ENCODE peak calls at places on chromosome 14, in six cellular contexts. U is thyroid gland, E is adrenal gland, L is IMR-90, S is upper lobe of left lung, F is body of pancreas. Q is an unnamed sample.

GRCh38 chr14:87869619-87870583 is 123.1 kb downstream of the GALC start:
- DNase-seq in F (no peak), S (no peak), E (no peak), U (no peak), L (peak; percentile 36), Q (no peak)

GRCh38 chr14:42944284-42944683 is 1337.6 kb downstream of the LRFN5 start:
- DNase-seq in L (peak; percentile 61), E (no peak), U (no peak), S (no peak), F (no peak), Q (no peak)

GRCh38 chr14:92154283-92154942 is 32.6 kb downstream of the CPSF2 start:
- DNase-seq in U (no peak), L (peak; percentile 21), E (no peak), F (no peak), S (no peak), Q (no peak)

GRCh38 chr14:53108292-53108937 is 44.7 kb downstream of the DDHD1 start:
- DNase-seq in E (no peak), L (no peak), S (no peak), U (no peak), F (no peak), Q (no peak)

GRCh38 chr14:102923920-102924486 is 1.5 kb downstream of the AMN start:
- DNase-seq in U (no peak), L (no peak), S (no peak), F (no peak), E (no peak), Q (no peak)

GRCh38 chr14:58639842-58640484 is 2.2 kb downstream of the DACT1 start:
- DNase-seq in U (peak; percentile 54), F (peak; percentile 40), E (peak; percentile 60), L (peak; percentile 86), S (peak; percentile 36), Q (no peak)

GRCh38 chr14:50801706-50802105 is 29.3 kb downstream of the NIN start:
- DNase-seq in L (peak; percentile 73), S (no peak), U (no peak), E (no peak), F (no peak), Q (no peak)

GRCh38 chr14:58584383-58584782 is 53.4 kb upstream of the DACT1 start:
- DNase-seq in L (peak; percentile 76), E (no peak), U (no peak), F (no peak), S (no peak), Q (no peak)

GRCh38 chr14:21476526-21476924 is 234 bp downstream of the RAB2B start:
- DNase-seq in L (no peak), F (peak; percentile 88), E (peak; percentile 85), U (peak; percentile 91), S (peak; percentile 92), Q (no peak)

GRCh38 chr14:22597771-22598098 is 365 bp upstream of the ABHD4 start:
- DNase-seq in E (no peak), L (no peak), F (no peak), S (no peak), U (no peak), Q (no peak)

GRCh38 chr14:22597265-22597664 is 835 bp upstream of the ABHD4 start:
- DNase-seq in S (no peak), E (no peak), U (no peak), L (no peak), F (no peak), Q (no peak)

GRCh38 chr14:22598896-22599244 is 770 bp downstream of the ABHD4 start:
- DNase-seq in L (peak; percentile 71), U (peak; percentile 71), S (peak; percentile 77), E (peak; percentile 56), F (peak; percentile 80), Q (no peak)

GRCh38 chr14:22599349-22599748 is 1.2 kb downstream of the ABHD4 start:
- DNase-seq in L (no peak), F (no peak), U (no peak), S (no peak), E (no peak), Q (no peak)

DNA sequence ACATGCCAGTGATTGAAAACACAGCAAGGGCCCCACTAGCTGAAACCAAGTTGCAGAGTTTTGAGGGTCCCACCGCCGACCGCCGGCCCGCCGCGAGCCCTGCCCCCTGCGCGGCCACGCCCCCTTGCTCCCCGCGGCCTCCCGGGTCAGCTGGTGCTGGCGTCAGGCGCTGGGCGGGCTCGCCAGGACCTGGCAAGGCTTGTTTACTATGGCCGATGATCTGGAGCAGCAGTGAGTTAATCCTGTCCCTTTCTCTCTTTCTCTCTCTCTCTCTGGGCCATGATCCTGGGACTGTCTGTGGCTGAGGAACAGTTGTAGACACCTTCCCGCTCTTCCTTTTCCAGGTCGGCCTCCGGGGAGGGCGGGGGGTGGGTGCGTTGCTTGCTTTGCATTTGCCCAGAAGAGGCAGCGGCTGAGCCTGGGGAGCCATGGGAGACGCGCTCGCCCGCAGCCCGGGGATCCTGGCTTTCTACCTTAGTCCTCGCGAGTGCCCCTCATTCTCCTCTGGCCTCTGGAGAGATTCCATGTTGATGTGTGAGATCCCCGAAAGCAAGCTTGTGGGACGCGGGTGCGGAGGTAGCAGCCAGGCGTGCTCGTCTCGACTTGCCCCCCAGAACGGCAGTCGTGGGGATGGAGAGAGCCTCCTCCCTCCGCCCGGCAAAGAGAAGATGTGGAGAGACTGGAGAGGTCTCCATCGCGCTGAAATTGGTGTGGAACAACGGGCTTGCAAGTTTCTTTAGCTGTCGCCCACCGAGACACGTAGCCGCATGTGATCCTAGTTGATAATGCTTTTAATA is at the start of gene ABHD4:
- DNase-seq in S (peak; percentile 89), L (peak; percentile 42), E (peak; percentile 82), F (peak; percentile 87), U (peak; percentile 89), Q (no peak)
- TF ChIP-seq POLR2A in S (no peak), L (peak; percentile 62), E (peak; percentile 37), F (peak; percentile 74), U (peak; percentile 81), Q (peak; percentile 70)

GRCh38 chr14:59664741-59665140 is 88.1 kb upstream of the CCDC175 start:
- DNase-seq in U (no peak), F (no peak), E (no peak), L (no peak), S (no peak), Q (no peak)
- TF ChIP-seq POLR2A in U (no peak), F (no peak), E (no peak), L (no peak), S (no peak), Q (no peak)

DNA sequence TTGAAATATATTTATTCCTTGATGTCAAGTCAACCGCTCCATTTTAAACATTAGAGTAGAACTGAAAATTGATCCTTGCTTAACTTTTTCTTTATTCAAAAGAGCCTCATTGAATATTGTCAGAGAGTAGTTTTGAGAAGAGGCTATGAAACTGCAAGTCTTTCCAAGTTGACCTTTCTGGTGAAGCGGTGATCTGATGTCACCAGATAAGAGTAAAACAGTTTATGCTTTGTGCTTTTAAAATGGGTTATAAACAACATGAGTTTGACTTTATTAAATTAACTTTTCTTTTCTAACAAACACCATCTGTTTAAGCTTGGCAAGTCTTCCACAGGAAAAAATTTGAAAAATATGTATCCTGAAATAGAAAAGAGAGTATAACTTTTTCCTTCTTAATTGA is 408.7 kb upstream of the NOVA1 start:
- DNase-seq in L (no peak), E (no peak), U (no peak), S (no peak), F (no peak), Q (no peak)
- TF ChIP-seq POLR2A in L (no peak), E (no peak), U (no peak), S (no peak), F (no peak), Q (no peak)

GRCh38 chr14:74763803-74764531 is 851 bp downstream of the YLPM1 start:
- DNase-seq in F (peak; percentile 20), L (peak; percentile 17), E (peak; percentile 23), U (peak; percentile 15), S (peak; percentile 21), Q (no peak)

GRCh38 chr14:74765721-74766120 is 2.6 kb downstream of the YLPM1 start:
- DNase-seq in F (no peak), S (no peak), E (no peak), U (no peak), L (no peak), Q (no peak)

DNA sequence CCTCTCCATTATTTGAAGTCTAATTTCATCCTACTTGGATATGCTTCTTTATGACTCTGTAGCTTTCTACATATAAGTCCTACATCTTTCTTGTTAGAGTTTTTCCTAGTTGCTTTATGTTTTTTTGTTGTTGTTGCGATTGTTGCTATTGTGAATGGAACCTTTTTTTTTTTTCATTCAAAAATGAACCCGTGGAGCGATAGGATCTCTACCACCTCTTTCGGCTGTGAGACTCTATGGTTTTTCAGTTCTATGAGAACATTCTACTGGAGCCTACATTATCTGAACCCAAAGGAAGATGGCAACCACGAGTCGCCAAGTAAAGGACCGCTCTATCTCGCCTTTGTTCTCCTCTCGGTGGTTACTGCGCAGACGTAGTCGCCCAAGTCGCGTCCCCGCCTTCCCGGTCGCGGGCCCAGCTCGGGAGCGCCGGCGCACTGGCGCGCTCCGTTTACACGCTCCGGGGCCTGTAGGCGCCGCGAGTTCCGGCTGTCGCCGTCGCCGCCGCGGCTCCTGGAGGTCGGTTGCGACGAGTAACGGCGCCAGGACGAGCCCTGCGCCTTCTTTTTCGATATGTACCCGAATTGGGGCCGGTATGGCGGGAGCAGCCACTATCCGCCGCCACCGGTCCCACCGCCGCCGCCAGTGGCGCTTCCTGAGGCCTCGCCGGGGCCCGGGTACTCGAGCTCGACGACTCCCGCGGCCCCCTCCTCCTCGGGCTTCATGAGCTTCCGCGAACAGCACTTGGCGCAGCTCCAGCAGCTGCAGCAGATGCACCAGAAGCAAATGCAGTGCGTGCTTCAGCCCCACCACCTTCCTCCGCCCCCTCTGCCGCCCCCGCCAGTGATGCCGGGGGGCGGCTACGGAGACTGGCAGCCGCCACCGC is at the start of gene YLPM1:
- DNase-seq in U (peak; percentile 92), L (peak; percentile 98), S (peak; percentile 95), F (peak; percentile 94), E (peak; percentile 94), Q (no peak)
- TF ChIP-seq POLR2A in U (peak; percentile 24), L (peak; percentile 91), S (peak; percentile 65), F (peak; percentile 90), E (peak; percentile 80), Q (peak; percentile 64)

GRCh38 chr14:85546390-85546789 is 16.4 kb downstream of the FLRT2 start:
- DNase-seq in F (no peak), L (no peak), S (no peak), E (no peak), U (no peak), Q (no peak)
- TF ChIP-seq POLR2A in F (no peak), L (no peak), S (no peak), E (no peak), U (no peak), Q (no peak)

Q was measured in vagina.